ENCODE peak calls at places on chromosomes 4 and X, in four cellular contexts. Y is colonic mucosa, K is tibial artery, G is A673. U is an unnamed sample.

GRCh38 chrX:13760428-13760827 is 25.9 kb downstream of the OFD1 start:
- DNase-seq in Y (no peak), G (peak; percentile 57), K (no peak), U (no peak)

GRCh38 chr4:15498356-15498755 is 28.7 kb downstream of the CC2D2A start:
- DNase-seq in G (peak; percentile 16), K (no peak), Y (no peak), U (no peak)

GRCh38 chr4:21948347-21949072 is at the start of gene KCNIP4:
- DNase-seq in Y (no peak), K (no peak), G (peak; percentile 7), U (peak; percentile 10)

GRCh38 chrX:52422884-52423283 is 54.1 kb downstream of the XAGE2 start:
- DNase-seq in G (no peak), Y (no peak), K (no peak), U (no peak)

GRCh38 chr4:99749445-99750391 is 66.9 kb upstream of the DAPP1 start:
- DNase-seq in Y (no peak), K (no peak), G (no peak), U (no peak)

GRCh38 chrX:150847088-150847487 is 51.4 kb downstream of the CD99L2 start:
- DNase-seq in G (no peak), Y (no peak), K (no peak), U (no peak)

GRCh38 chr4:116020141-116020722 is 906.8 kb upstream of the NDST4 start:
- DNase-seq in K (no peak), G (no peak), Y (no peak), U (no peak)

GRCh38 chrX:69165116-69165651 is at the start of gene PJA1:
- DNase-seq in Y (peak; percentile 65), K (peak; percentile 77), G (peak; percentile 79), U (peak; percentile 73)

GRCh38 chr4:121408-122084 is 2.8 kb upstream of the ZNF718 start:
- DNase-seq in G (no peak), K (no peak), Y (no peak), U (no peak)

GRCh38 chrX:20217279-20217678 is 49.4 kb downstream of the RPS6KA3 start:
- DNase-seq in Y (no peak), G (peak; percentile 74), K (no peak), U (no peak)

GRCh38 chr4:165194368-165194767 is 13.0 kb upstream of the KLHL2 start:
- DNase-seq in G (no peak), Y (no peak), K (no peak), U (no peak)

GRCh38 chrX:37781808-37782207 is 1.9 kb downstream of the CYBB start:
- DNase-seq in K (no peak), G (no peak), Y (peak; percentile 21), U (no peak)

GRCh38 chrX:23841847-23842522 is 59.0 kb downstream of the SAT1 start:
- DNase-seq in G (no peak), Y (no peak), K (no peak), U (no peak)

GRCh38 chr4:152316969-152317368 is 218.9 kb downstream of the FBXW7 start:
- DNase-seq in Y (no peak), K (no peak), G (no peak), U (no peak)

GRCh38 chr4:150181536-150181935 is 103.3 kb downstream of the DCLK2 start:
- DNase-seq in Y (no peak), G (peak; percentile 50), K (no peak), U (no peak)

GRCh38 chr4:171378323-171378722 is 434.9 kb upstream of the GALNTL6 start:
- DNase-seq in K (no peak), G (no peak), Y (no peak), U (no peak)

GRCh38 chrX:150219374-150220185 is 143.5 kb upstream of the MAMLD1 start:
- DNase-seq in Y (no peak), G (no peak), K (no peak), U (no peak)

GRCh38 chr4:186746581-186746980 is 22.9 kb upstream of the FAT1 start:
- DNase-seq in K (no peak), Y (no peak), G (no peak), U (no peak)

GRCh38 chr4:4532371-4532770 is 9.5 kb downstream of the STX18 start:
- DNase-seq in K (no peak), Y (no peak), G (no peak), U (no peak)

GRCh38 chr4:150714462-150715438 is 132.8 kb downstream of the MAB21L2 start:
- DNase-seq in K (no peak), G (no peak), Y (no peak), U (no peak)

GRCh38 chr4:4712800-4713528 is 146.5 kb upstream of the MSX1 start:
- DNase-seq in K (no peak), G (no peak), Y (no peak), U (no peak)

GRCh38 chrX:46577116-46578005 is 3.8 kb downstream of the CHST7 start:
- DNase-seq in G (no peak), K (no peak), Y (no peak), U (no peak)

GRCh38 chrX:10239611-10240064 is 82.9 kb downstream of the CLCN4 start:
- DNase-seq in K (peak; percentile 44), Y (no peak), G (no peak), U (no peak)

GRCh38 chr4:37765741-37766140 is 60.7 kb upstream of the PGM2 start:
- DNase-seq in Y (no peak), G (no peak), K (no peak), U (no peak)

GRCh38 chr4:93529692-93530091 is 298.9 kb upstream of the ATOH1 start:
- DNase-seq in K (no peak), Y (no peak), G (no peak), U (no peak)

GRCh38 chrX:116872931-116873330 is 410.2 kb upstream of the CT83 start:
- DNase-seq in G (no peak), K (no peak), Y (no peak), U (no peak)

GRCh38 chr4:108861339-108861738 is 98.5 kb upstream of the ETNPPL start:
- DNase-seq in Y (no peak), K (no peak), G (no peak), U (no peak)

GRCh38 chr4:4494882-4495281 is 47.0 kb downstream of the STX18 start:
- DNase-seq in G (no peak), K (no peak), Y (no peak), U (no peak)

GRCh38 chr4:41212221-41213203 is 1.8 kb downstream of the APBB2 start:
- DNase-seq in K (peak; percentile 42), G (peak; percentile 38), Y (peak; percentile 57), U (peak; percentile 56)

GRCh38 chrX:139083191-139083590 is 371.7 kb upstream of the FGF13 start:
- DNase-seq in K (no peak), Y (no peak), G (peak; percentile 80), U (no peak)

GRCh38 chrX:139079789-139080188 is 368.3 kb upstream of the FGF13 start:
- DNase-seq in G (no peak), K (no peak), Y (no peak), U (no peak)

GRCh38 chrX:139078761-139079160 is 367.2 kb upstream of the FGF13 start:
- DNase-seq in Y (no peak), K (no peak), G (peak; percentile 56), U (no peak)

GRCh38 chrX:139085404-139085803 is 373.9 kb upstream of the FGF13 start:
- DNase-seq in G (no peak), K (no peak), Y (no peak), U (no peak)

DNA sequence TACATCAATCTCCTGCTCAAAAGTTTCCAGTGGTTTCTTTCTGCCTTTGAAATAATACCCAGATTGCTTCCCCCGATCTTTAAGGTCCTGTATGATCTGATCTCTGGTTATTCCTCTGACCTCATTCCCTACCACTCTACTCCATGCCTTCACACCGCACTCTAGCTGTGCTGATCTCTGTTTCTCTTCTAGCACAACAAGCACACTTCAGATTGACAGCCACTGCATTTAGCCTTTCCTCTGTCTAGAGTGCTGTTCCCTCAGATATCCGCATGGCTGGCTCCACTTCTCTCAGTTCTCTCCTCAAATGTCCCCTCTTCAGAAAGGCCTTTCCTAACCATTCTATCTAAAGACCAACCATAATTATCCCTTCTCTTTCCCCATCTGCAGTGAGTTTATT is 370.4 kb upstream of the FGF13 start:
- DNase-seq in K (no peak), Y (no peak), G (no peak), U (no peak)
- H3K36me3 ChIP-seq in K (no peaks in the 10 kb centered on the region), Y (no peaks in the 10 kb centered on the region), G (no peaks in the 10 kb centered on the region), U (no peaks in the 10 kb centered on the region)

DNA sequence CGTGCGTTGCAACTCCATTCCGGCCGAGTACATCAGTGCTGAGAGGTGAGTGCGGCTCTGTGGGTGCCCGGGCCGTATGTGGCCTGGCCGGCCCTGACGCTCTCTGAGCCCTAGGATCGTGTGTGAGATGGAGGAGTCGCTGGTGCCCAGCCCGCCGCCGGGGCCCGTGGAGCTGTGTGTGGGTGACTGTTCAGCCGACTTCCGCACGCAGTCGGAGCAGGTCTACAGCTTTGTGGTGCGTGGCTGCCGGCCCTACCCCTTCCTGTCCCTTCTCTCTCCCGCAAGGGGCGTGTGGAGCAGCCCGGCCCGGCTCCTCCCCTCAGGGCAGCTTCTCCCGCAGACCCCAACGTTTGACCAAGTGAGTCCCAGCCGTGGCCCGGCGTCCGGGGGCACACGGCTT is 8.0 kb downstream of the PLXNA3 start:
- DNase-seq in Y (no peak), K (no peak), G (no peak), U (no peak)
- H3K36me3 ChIP-seq in Y (no peaks in the 10 kb centered on the region), K (peaks cover 98% of the 10 kb centered on the region), G (peaks cover 10% of the 10 kb centered on the region), U (no peaks in the 10 kb centered on the region)

DNA sequence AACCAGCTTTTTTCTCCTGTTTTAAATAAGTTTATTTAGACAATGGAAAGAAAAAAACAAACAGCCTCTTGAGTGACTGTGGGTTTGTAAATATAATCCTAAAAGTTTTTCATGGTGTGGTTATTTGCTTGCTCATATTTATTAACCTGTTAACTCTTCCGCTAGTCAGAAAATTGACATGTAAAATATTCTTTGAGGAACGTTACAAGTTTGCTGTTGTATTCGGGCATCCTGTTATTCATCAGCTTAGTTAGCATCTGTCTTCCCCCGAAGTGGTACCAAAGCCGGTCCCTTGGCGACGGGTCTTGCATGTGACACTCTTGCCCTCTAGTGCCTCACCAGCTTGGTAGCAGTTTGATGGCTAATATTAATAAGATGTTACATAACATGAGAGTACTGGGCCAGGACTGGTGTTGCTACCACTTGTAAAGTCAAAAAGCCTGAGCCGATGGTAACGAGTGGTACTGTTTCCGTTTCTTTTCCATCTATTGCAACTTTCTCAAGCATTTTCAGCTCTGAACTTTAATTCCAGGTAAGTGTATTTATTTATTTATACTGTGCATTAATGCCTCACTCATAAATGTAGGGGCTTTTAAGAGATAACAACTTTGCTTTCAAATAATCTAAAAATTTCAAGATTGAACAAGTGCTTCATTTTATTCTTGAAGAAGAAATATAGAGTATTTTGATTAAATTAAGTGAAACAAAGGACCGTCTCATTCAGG is at the start of gene NDST3:
- DNase-seq in G (peak; percentile 89), Y (peak; percentile 26), K (peak; percentile 26), U (peak; percentile 39)
- H3K36me3 ChIP-seq in G (no peaks in the 10 kb centered on the region), Y (no peaks in the 10 kb centered on the region), K (no peaks in the 10 kb centered on the region), U (no peaks in the 10 kb centered on the region)

GRCh38 chr4:10096201-10096975 is 20.2 kb downstream of the WDR1 start:
- DNase-seq in K (peak; percentile 75), Y (peak; percentile 60), G (no peak), U (peak; percentile 70)

GRCh38 chr4:10093801-10094552 is 22.6 kb downstream of the WDR1 start:
- DNase-seq in Y (no peak), G (no peak), K (no peak), U (no peak)

GRCh38 chr4:10095296-10095991 is 21.2 kb downstream of the WDR1 start:
- DNase-seq in G (no peak), Y (no peak), K (no peak), U (no peak)

GRCh38 chr4:10093273-10093621 is 23.4 kb downstream of the WDR1 start:
- DNase-seq in Y (no peak), K (no peak), G (no peak), U (no peak)

GRCh38 chr4:10094841-10095240 is 21.8 kb downstream of the WDR1 start:
- DNase-seq in Y (no peak), K (no peak), G (no peak), U (no peak)
- H3K36me3 ChIP-seq in Y (peaks cover 28% of the 10 kb centered on the region), K (peaks cover 100% of the 10 kb centered on the region), G (peaks cover 26% of the 10 kb centered on the region), U (peaks cover 26% of the 10 kb centered on the region)

GRCh38 chrX:1435241-1435900 is 17.3 kb downstream of the ASMTL start:
- DNase-seq in Y (no peak), G (no peak), K (peak; percentile 7), U (no peak)
- H3K36me3 ChIP-seq in Y (no peaks in the 10 kb centered on the region), G (peaks cover 5% of the 10 kb centered on the region), K (peaks cover 76% of the 10 kb centered on the region), U (no peaks in the 10 kb centered on the region)

U was measured in transverse colon.